ENCODE peak calls at places on chromosome 15, in six cellular contexts. S is astrocyte of the cerebellum; J is WTC11; M is activated naive CD4-positive, alpha-beta T cell treated with Interleukin-2 at 50 U/mL for 16 hours; B is NCI-H510A treated with DMSO at 0.1 percent for 48 hours; Y is GM03348. K is an unnamed sample.

GRCh38 chr15:67690936-67691335 is 134.4 kb upstream of the SKOR1 start:
- DNase-seq in B (peak; percentile 93), Y (no peak), M (no peak), S (peak; percentile 80), J (no peak), K (no peak)

GRCh38 chr15:66131200-66131599 is 122.3 kb downstream of the MEGF11 start:
- DNase-seq in J (no peak), M (no peak), S (no peak), Y (no peak), B (peak; percentile 31), K (no peak)

GRCh38 chr15:39641187-39641889 is 60.5 kb downstream of the THBS1 start:
- DNase-seq in J (no peak), B (no peak), Y (no peak), S (no peak), M (peak; percentile 14), K (no peak)

GRCh38 chr15:101047301-101047781 is 128.2 kb downstream of the LRRK1 start:
- DNase-seq in M (no peak), J (no peak), S (no peak), B (no peak), Y (no peak), K (no peak)

GRCh38 chr15:58221591-58222241 is 83.5 kb downstream of the AQP9 start:
- DNase-seq in B (no peak), S (no peak), M (no peak), Y (peak; percentile 60), J (peak; percentile 48), K (no peak)

GRCh38 chr15:69410290-69410874 is 3.8 kb upstream of the KIF23 start:
- DNase-seq in J (peak; percentile 39), M (no peak), B (peak; percentile 24), S (no peak), Y (no peak), K (no peak)

GRCh38 chr15:101795455-101795854 is 7.9 kb upstream of the OR4F6 start:
- DNase-seq in B (no peak), S (no peak), M (no peak), Y (peak; percentile 67), J (no peak), K (no peak)

GRCh38 chr15:33675246-33675645 is 293.1 kb upstream of the CHRM5 start:
- DNase-seq in J (no peak), Y (peak; percentile 53), B (no peak), M (no peak), S (peak; percentile 13), K (no peak)

GRCh38 chr15:64502537-64502936 is 42.2 kb downstream of the ZNF609 start:
- DNase-seq in M (no peak), S (no peak), Y (peak; percentile 15), B (no peak), J (no peak), K (no peak)

GRCh38 chr15:92636950-92637481 is 18.6 kb downstream of the FAM174B start:
- DNase-seq in Y (no peak), S (no peak), B (peak; percentile 75), J (peak; percentile 82), M (no peak), K (no peak)

GRCh38 chr15:27256446-27256845 is 285.5 kb downstream of the GABRG3 start:
- DNase-seq in M (no peak), B (no peak), Y (no peak), S (no peak), J (no peak), K (no peak)

GRCh38 chr15:76390571-76390970 is 54.0 kb downstream of the ISL2 start:
- DNase-seq in B (no peak), S (no peak), Y (no peak), J (no peak), M (no peak), K (no peak)

GRCh38 chr15:62544446-62544845 is 379.4 kb upstream of the C2CD4B start:
- DNase-seq in J (no peak), B (no peak), Y (no peak), S (no peak), M (no peak), K (no peak)

GRCh38 chr15:83205725-83206324 is 1.8 kb downstream of the HDGFL3 start:
- DNase-seq in B (no peak), M (no peak), S (peak; percentile 64), J (no peak), Y (peak; percentile 24), K (no peak)

GRCh38 chr15:34243226-34243625 is 18.4 kb downstream of the EMC4 start:
- DNase-seq in S (no peak), B (no peak), Y (no peak), J (no peak), M (no peak), K (no peak)

GRCh38 chr15:75578948-75579908 is at the start of gene PTPN9:
- DNase-seq in S (peak; percentile 58), B (peak; percentile 40), M (peak; percentile 78), Y (peak; percentile 93), J (peak; percentile 94), K (peak; percentile 87)

GRCh38 chr15:69160976-69161877 is 792 bp downstream of the GLCE start:
- DNase-seq in Y (peak; percentile 61), S (no peak), B (no peak), M (peak; percentile 22), J (peak; percentile 48), K (peak; percentile 32)

K was measured in heart right ventricle.